ENCODE peak calls at places on chromosomes 2 and 18, in six cellular contexts. Y is NCI-H774, X is NCI-H1436, H is stomach, R is dermis blood vessel endothelial cell, B is B cell. M is an unnamed sample.

GRCh38 chr2:210169871-210170441 is 1.3 kb downstream of the KANSL1L start:
- DNase-seq in R (peak), B (no peak), Y (no peak), H (no peak), X (no peak), M (no peak)

GRCh38 chr2:98607104-98607503 is 1.2 kb downstream of the COA5 start:
- DNase-seq in X (no peak), B (no peak), Y (no peak), R (no peak), H (no peak), M (no peak)

GRCh38 chr2:19845323-19845920 is 56.4 kb downstream of the TTC32 start:
- DNase-seq in X (no peak), H (no peak), R (no peak), Y (no peak), B (no peak), M (peak)

GRCh38 chr2:133365117-133365516 is 203.1 kb downstream of the NCKAP5 start:
- DNase-seq in R (peak), X (no peak), H (no peak), B (no peak), Y (no peak), M (no peak)

GRCh38 chr2:63059434-63060078 is 8.9 kb downstream of the OTX1 start:
- DNase-seq in B (peak), H (no peak), Y (no peak), X (no peak), R (no peak), M (no peak)

GRCh38 chr2:71469403-71470398 is 16.3 kb downstream of the DYSF start:
- DNase-seq in Y (no peak), X (no peak), H (no peak), R (no peak), B (no peak), M (no peak)

GRCh38 chr2:177588671-177589070 is 196.1 kb downstream of the AGPS start:
- DNase-seq in X (no peak), Y (no peak), B (no peak), H (no peak), R (no peak), M (no peak)

GRCh38 chr2:10599921-10600320 is 89.9 kb downstream of the NOL10 start:
- DNase-seq in X (no peak), B (no peak), Y (no peak), H (no peak), R (peak), M (no peak)

GRCh38 chr2:171923206-171923605 is 945 bp downstream of the HAT1 start:
- DNase-seq in Y (peak), R (peak), X (no peak), H (peak), B (no peak), M (peak)

GRCh38 chr2:25341753-25342371 is at the start of gene DNMT3A:
- DNase-seq in X (peak), B (peak), H (peak), R (peak), Y (peak), M (peak)

GRCh38 chr18:22466608-22467390 is 49.1 kb upstream of the CTAGE1 start:
- DNase-seq in X (no peak), H (no peak), Y (no peak), B (no peak), R (no peak), M (peak)

GRCh38 chr18:48525671-48526070 is 13.2 kb upstream of the CTIF start:
- DNase-seq in X (no peak), B (no peak), Y (no peak), H (no peak), R (no peak), M (no peak)

GRCh38 chr18:5527603-5528002 is 16.2 kb downstream of the EPB41L3 start:
- DNase-seq in X (no peak), R (peak), H (no peak), B (no peak), Y (no peak), M (no peak)

GRCh38 chr18:22347624-22348511 is 69.8 kb downstream of the CTAGE1 start:
- DNase-seq in Y (no peak), B (no peak), R (peak), X (no peak), H (no peak), M (peak)